ENCODE peak calls at places on chromosomes 16 and 17, in seven cellular contexts. P is lower leg skin, X is HFFc6, T is Peyer's patch, K is lung, R is testis, N is fibroblast of villous mesenchyme. E is an unnamed sample.

GRCh38 chr17:34533811-34534527 is 45.4 kb upstream of the TMEM132E start:
- DNase-seq in P (no peak), X (no peak), T (no peak), K (no peak), R (no peak), N (no peak), E (no peak)

GRCh38 chr17:18190629-18191028 is 7.0 kb downstream of the ALKBH5 start:
- DNase-seq in P (no peak), X (no peak), T (no peak), K (no peak), R (no peak), N (peak; percentile 12), E (no peak)

GRCh38 chr16:85402910-85403692 is 210.0 kb upstream of the GSE1 start:
- DNase-seq in P (peak; percentile 82), X (no peak), T (no peak), K (no peak), R (peak; percentile 76), N (peak; percentile 82), E (peak; percentile 19)

GRCh38 chr17:38568274-38568673 is 37.5 kb downstream of the SRCIN1 start:
- DNase-seq in P (no peak), X (no peak), T (no peak), K (no peak), R (no peak), N (no peak), E (no peak)

GRCh38 chr17:74663566-74663965 is 40.0 kb upstream of the CD300E start:
- DNase-seq in P (no peak), X (no peak), T (no peak), K (no peak), R (no peak), N (no peak), E (no peak)

GRCh38 chr16:11586856-11587642 is at the start of gene LITAF:
- DNase-seq in P (peak; percentile 94), X (peak; percentile 11), T (peak; percentile 81), K (peak; percentile 57), R (peak; percentile 33), N (peak; percentile 61), E (peak; percentile 76)

GRCh38 chr17:8835106-8835505 is 32.4 kb downstream of the PIK3R6 start:
- DNase-seq in P (no peak), X (no peak), T (no peak), K (no peak), R (no peak), N (no peak), E (no peak)

GRCh38 chr16:68401871-68402747 is 46.2 kb downstream of the SMPD3 start:
- DNase-seq in P (no peak), X (peak; percentile 77), T (no peak), K (no peak), R (no peak), N (peak; percentile 25), E (no peak)

GRCh38 chr16:4214215-4214621 is 27.7 kb downstream of the SRL start:
- DNase-seq in P (no peak), X (peak; percentile 87), T (peak; percentile 59), K (no peak), R (no peak), N (peak; percentile 84), E (peak; percentile 51)

GRCh38 chr16:85136213-85136704 is 24.0 kb upstream of the CIBAR2 start:
- DNase-seq in P (no peak), X (no peak), T (no peak), K (no peak), R (peak; percentile 33), N (peak; percentile 81), E (no peak)

GRCh38 chr17:74744349-74744713 is 4.1 kb upstream of the NHERF1 start:
- DNase-seq in P (no peak), X (no peak), T (peak; percentile 49), K (no peak), R (no peak), N (no peak), E (no peak)

GRCh38 chr16:88297178-88297720 is 85.5 kb upstream of the ZNF469 start:
- DNase-seq in P (no peak), X (no peak), T (no peak), K (no peak), R (no peak), N (no peak), E (no peak)

GRCh38 chr17:79905832-79906231 is 66.6 kb upstream of the CBX4 start:
- DNase-seq in P (no peak), X (no peak), T (no peak), K (no peak), R (no peak), N (no peak), E (no peak)
- TF ChIP-seq CTCF in P (no peak), X (peak; percentile 45), T (no peak), K (no peak), R (no peak), N (peak; percentile 15), E (no peak)

DNA sequence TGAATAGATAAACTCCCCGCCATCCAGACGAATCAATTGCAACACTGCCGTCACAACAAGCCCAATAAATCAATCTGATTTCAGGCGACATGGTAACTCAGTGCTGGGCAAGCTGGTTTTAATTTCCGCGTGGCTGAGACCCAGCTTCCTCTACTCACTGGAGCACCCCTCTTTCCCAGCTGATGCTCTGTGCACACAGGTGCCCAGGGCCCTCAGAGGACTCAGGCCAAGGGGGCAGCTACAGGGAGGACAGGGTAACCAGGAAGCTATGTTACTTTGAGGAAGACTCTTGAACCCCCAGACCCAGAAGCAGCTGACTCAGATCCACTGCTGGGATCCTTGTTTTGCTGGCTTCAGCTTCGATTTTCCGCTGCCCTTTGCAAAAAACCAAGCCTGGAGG is 10.8 kb upstream of the SEZ6 start:
- DNase-seq in P (no peak), X (no peak), T (no peak), K (no peak), R (no peak), N (no peak), E (no peak)
- TF ChIP-seq CTCF in P (no peak), X (no peak), T (no peak), K (no peak), R (no peak), N (no peak), E (no peak)

GRCh38 chr16:22813946-22814325 is at the start of gene HS3ST2:
- DNase-seq in P (peak; percentile 88), X (no peak), T (no peak), K (no peak), R (peak; percentile 68), N (peak; percentile 1), E (no peak)
- TF ChIP-seq CTCF in P (no peak), X (peak; percentile 16), T (no peak), K (no peak), R (no peak), N (no peak), E (no peak)

GRCh38 chr17:1174490-1174889 is 5.3 kb downstream of the ABR start:
- DNase-seq in P (no peak), X (no peak), T (no peak), K (no peak), R (no peak), N (no peak), E (no peak)
- TF ChIP-seq CTCF in P (no peak), X (no peak), T (no peak), K (no peak), R (no peak), N (no peak), E (no peak)

GRCh38 chr17:48814504-48814903 is 2.5 kb downstream of the TTLL6 start:
- DNase-seq in P (no peak), X (peak; percentile 17), T (no peak), K (peak; percentile 49), R (peak; percentile 61), N (peak; percentile 62), E (peak; percentile 22)
- TF ChIP-seq CTCF in P (peak; percentile 35), X (peak; percentile 94), T (peak; percentile 73), K (peak; percentile 54), R (peak; percentile 72), N (peak; percentile 92), E (peak; percentile 58)

GRCh38 chr16:50887500-50887899 is 145.6 kb downstream of the CYLD start:
- DNase-seq in P (no peak), X (no peak), T (no peak), K (peak; percentile 22), R (no peak), N (no peak), E (no peak)

GRCh38 chr16:50881331-50881830 is 139.5 kb downstream of the CYLD start:
- DNase-seq in P (no peak), X (no peak), T (no peak), K (peak; percentile 22), R (no peak), N (no peak), E (no peak)

GRCh38 chr16:50881953-50882352 is 140.1 kb downstream of the CYLD start:
- DNase-seq in P (no peak), X (no peak), T (no peak), K (peak; percentile 26), R (no peak), N (no peak), E (no peak)

GRCh38 chr16:50880926-50881325 is 139.0 kb downstream of the CYLD start:
- DNase-seq in P (no peak), X (no peak), T (no peak), K (peak; percentile 7), R (no peak), N (no peak), E (no peak)

DNA sequence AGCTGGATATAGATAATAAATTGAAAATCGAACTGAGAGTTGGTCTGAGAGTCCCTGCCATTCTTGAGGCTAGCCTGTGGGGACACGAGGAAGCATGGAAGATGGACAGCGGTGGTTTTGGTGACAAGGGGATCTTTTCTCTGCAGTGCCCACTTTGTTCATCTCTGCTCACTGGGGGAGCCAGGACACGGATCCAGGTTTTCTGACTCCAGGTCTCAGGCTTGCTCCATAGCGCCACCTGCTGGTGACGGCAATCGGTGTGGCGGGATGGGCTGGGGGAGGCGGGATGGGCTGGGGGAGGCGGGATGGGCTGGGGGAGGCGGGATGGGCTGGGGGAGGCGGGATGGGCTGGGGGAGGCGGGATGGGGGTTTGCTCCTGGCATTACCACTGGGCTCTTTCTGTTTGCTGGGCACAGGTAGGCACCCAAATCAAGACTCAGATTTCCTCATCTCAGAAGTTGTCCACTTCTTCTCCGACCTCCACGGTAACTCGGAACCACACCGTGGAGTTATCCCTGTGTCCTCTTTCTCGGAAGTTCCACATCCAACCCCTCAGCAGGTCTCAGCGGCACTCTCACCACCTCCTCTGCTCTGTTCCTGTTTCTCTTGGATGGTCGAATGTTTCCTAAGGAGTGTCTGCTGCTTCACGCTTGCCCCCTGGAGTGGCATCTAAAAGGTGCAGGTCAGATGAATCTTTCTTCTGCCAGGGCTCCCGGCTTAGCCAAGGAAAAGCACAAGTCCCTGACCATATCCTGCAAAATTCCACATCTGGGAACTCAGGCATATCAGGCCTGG is 142.4 kb downstream of the CYLD start:
- DNase-seq in P (no peak), X (no peak), T (no peak), K (peak; percentile 13), R (peak; percentile 67), N (no peak), E (no peak)
- TF ChIP-seq CTCF in P (no peak), X (peak; percentile 49), T (no peak), K (no peak), R (no peak), N (no peak), E (no peak)